ENCODE peak calls at places on chromosomes 12 and 14, in eight cellular contexts. E is gastrocnemius medialis; G is BJ; Z is AG04450; N is HL-60; K is psoas muscle; U is CD8-positive, alpha-beta T cell; T is breast epithelium. M is an unnamed sample.
A peak's percentile ranks its signal among the peaks of the same experiment; 100 is the strongest.

GRCh38 chr14:32468955-32469354 is 139.9 kb downstream of the AKAP6 start:
- DNase-seq in E (no peak), G (peak; percentile 61), Z (no peak), N (no peak), K (no peak), U (no peak), T (no peak), M (peak; percentile 44)

GRCh38 chr12:27179399-27180214 is 64.5 kb upstream of the STK38L start:
- DNase-seq in E (no peak), G (peak; percentile 69), Z (peak; percentile 76), N (peak; percentile 79), K (no peak), U (no peak), T (peak; percentile 29), M (no peak)

GRCh38 chr12:130463259-130463658 is 125.6 kb downstream of the PIWIL1 start:
- DNase-seq in E (no peak), G (no peak), Z (no peak), N (no peak), K (no peak), U (no peak), T (no peak), M (no peak)

GRCh38 chr12:42574879-42575278 is 14.7 kb downstream of the PRICKLE1 start:
- DNase-seq in E (no peak), G (peak; percentile 46), Z (no peak), N (no peak), K (no peak), U (no peak), T (no peak), M (no peak)

GRCh38 chr14:90681889-90682429 is 134.3 kb downstream of the TTC7B start:
- DNase-seq in E (no peak), G (no peak), Z (no peak), N (no peak), K (no peak), U (no peak), T (no peak), M (no peak)

GRCh38 chr12:80813820-80814219 is 97.1 kb downstream of the MYF5 start:
- DNase-seq in E (no peak), G (no peak), Z (no peak), N (no peak), K (no peak), U (no peak), T (no peak), M (no peak)

GRCh38 chr14:103520657-103521437 is 1.8 kb downstream of the CKB start:
- DNase-seq in E (no peak), G (no peak), Z (no peak), N (peak; percentile 64), K (peak; percentile 84), U (peak; percentile 69), T (peak; percentile 70), M (no peak)

GRCh38 chr12:42608196-42608825 is 18.8 kb upstream of the PRICKLE1 start:
- DNase-seq in E (no peak), G (no peak), Z (no peak), N (no peak), K (no peak), U (no peak), T (no peak), M (no peak)

GRCh38 chr14:84254205-84254788 is 1275.6 kb upstream of the FLRT2 start:
- DNase-seq in E (no peak), G (no peak), Z (no peak), N (no peak), K (no peak), U (no peak), T (no peak), M (no peak)

GRCh38 chr14:61470261-61470953 is 149.0 kb downstream of the PRKCH start:
- DNase-seq in E (no peak), G (peak; percentile 70), Z (peak; percentile 94), N (no peak), K (no peak), U (no peak), T (no peak), M (peak; percentile 86)

GRCh38 chr12:46556820-46557524 is 184.4 kb upstream of the SLC38A2 start:
- DNase-seq in E (no peak), G (peak; percentile 56), Z (no peak), N (no peak), K (no peak), U (no peak), T (no peak), M (no peak)

GRCh38 chr14:22314183-22314820 is 274.7 kb downstream of the DAD1 start:
- DNase-seq in E (no peak), G (no peak), Z (no peak), N (peak; percentile 52), K (no peak), U (no peak), T (no peak), M (no peak)

GRCh38 chr12:2891240-2892053 is 756 bp downstream of the TULP3 start:
- DNase-seq in E (peak; percentile 16), G (no peak), Z (no peak), N (no peak), K (peak; percentile 53), U (no peak), T (peak; percentile 49), M (no peak)

GRCh38 chr14:49497725-49498348 is 88.3 kb downstream of the RPS29 start:
- DNase-seq in E (no peak), G (no peak), Z (peak; percentile 37), N (peak; percentile 38), K (no peak), U (no peak), T (no peak), M (peak; percentile 31)

GRCh38 chr14:21043387-21044105 is 1.4 kb downstream of the RNASE7 start:
- DNase-seq in E (no peak), G (no peak), Z (no peak), N (no peak), K (no peak), U (no peak), T (no peak), M (no peak)

GRCh38 chr14:79016828-79017505 is 846.8 kb downstream of the NRXN3 start:
- DNase-seq in E (no peak), G (peak; percentile 46), Z (peak; percentile 72), N (no peak), K (no peak), U (no peak), T (no peak), M (peak; percentile 22)

GRCh38 chr14:99753225-99754140 is 39.7 kb upstream of the EML1 start:
- DNase-seq in E (no peak), G (no peak), Z (no peak), N (no peak), K (no peak), U (no peak), T (no peak), M (no peak)

GRCh38 chr14:69464379-69464778 is 20.1 kb upstream of the PLEKHD1 start:
- DNase-seq in E (no peak), G (no peak), Z (no peak), N (no peak), K (no peak), U (no peak), T (no peak), M (no peak)

DNA sequence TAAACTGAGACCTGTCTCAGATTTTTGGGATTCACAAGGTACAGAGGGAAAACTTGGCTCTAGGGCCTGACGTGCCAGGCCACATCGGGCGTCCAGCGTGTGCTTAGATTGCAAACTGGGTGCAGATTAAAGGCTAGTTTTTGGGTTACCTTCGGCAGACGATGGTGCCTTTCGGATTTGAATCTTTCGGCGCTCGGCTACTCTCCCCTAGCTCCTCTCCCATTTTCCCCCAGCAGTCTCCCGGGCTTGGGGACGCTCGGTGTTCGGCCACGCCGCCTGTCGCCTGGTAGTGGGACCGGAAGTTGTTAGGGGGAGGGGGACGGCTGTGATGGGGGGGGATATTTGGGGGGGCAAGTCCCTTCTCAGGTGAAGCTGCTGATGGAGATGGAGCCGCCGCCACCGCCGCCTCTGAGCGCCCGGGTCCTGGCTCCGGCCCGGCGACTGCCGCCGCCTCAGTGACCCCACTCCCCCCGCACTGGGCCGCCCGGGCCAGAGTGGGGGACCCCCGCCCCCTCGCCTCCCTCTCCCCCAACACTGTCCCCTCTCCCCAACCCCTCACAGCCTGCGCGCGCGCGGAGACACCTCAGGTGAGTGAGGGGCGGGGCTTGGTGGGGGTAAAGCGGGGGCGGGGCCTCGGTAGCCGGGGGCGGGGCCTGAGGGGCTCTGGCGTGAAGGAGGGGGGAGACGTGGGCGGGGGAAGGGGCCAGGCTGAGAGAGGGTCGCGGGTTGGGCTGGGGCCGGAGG is 10.2 kb downstream of the SUOX start:
- DNase-seq in E (peak; percentile 73), G (peak; percentile 37), Z (peak; percentile 53), N (peak; percentile 89), K (peak; percentile 89), U (peak; percentile 75), T (peak; percentile 77), M (peak; percentile 65)
- TF ChIP-seq CTCF in E (peak; percentile 13), G (no peak), Z (no peak), N (no peak), K (peak; percentile 10), U (no peak), T (no peak), M (no peak)

GRCh38 chr12:22978962-22979361 is 354.0 kb downstream of the ETNK1 start:
- DNase-seq in E (no peak), G (peak; percentile 53), Z (peak; percentile 80), N (no peak), K (no peak), U (no peak), T (no peak), M (peak; percentile 79)

GRCh38 chr12:22979854-22980253 is 354.9 kb downstream of the ETNK1 start:
- DNase-seq in E (no peak), G (no peak), Z (no peak), N (no peak), K (no peak), U (no peak), T (no peak), M (no peak)

GRCh38 chr12:22982635-22983034 is 357.7 kb downstream of the ETNK1 start:
- DNase-seq in E (no peak), G (no peak), Z (no peak), N (no peak), K (no peak), U (no peak), T (no peak), M (no peak)

GRCh38 chr12:22986997-22987396 is 362.0 kb downstream of the ETNK1 start:
- DNase-seq in E (no peak), G (no peak), Z (no peak), N (no peak), K (no peak), U (no peak), T (no peak), M (no peak)

DNA sequence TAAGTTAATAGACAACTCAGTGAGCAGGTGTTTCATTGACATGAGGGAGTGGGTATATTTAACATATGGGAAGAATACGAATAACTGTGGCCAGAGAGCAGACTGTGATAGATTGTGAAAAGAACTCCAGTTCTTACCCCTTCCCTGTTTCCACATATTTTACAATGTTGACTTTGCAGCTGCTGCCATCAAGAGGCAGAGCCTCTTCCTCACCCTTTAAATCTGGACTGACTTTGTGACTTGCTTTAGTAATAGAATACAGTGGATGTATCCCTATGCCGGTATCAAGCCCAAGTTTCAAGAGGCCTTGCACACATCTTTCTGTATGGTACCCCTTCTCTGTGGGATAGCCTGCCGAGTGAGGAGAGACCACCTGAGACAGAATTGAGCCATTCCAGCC is 356.7 kb downstream of the ETNK1 start:
- DNase-seq in E (no peak), G (no peak), Z (no peak), N (no peak), K (no peak), U (no peak), T (no peak), M (no peak)
- TF ChIP-seq CTCF in E (no peak), G (peak; percentile 18), Z (peak; percentile 16), N (no peak), K (no peak), U (no peak), T (no peak), M (peak; percentile 23)

GRCh38 chr12:53031616-53032015 is 18.2 kb upstream of the TNS2 start:
- DNase-seq in E (no peak), G (no peak), Z (no peak), N (no peak), K (no peak), U (no peak), T (no peak), M (no peak)
- TF ChIP-seq CTCF in E (no peak), G (no peak), Z (no peak), N (no peak), K (no peak), U (no peak), T (no peak), M (no peak)

GRCh38 chr14:64465856-64466554 is 706 bp downstream of the AKAP5 start:
- DNase-seq in E (no peak), G (no peak), Z (peak; percentile 8), N (no peak), K (no peak), U (no peak), T (no peak), M (no peak)
- TF ChIP-seq CTCF in E (peak; percentile 21), G (peak; percentile 56), Z (peak; percentile 64), N (no peak), K (no peak), U (no peak), T (no peak), M (peak; percentile 41)